ENCODE peak calls at places on chromosomes 6 and 20, in eight cellular contexts. T is left ventricle myocardium inferior; H is pancreas; K is CD8-positive, alpha-beta T cell; M is Karpas-422; Y is SK-N-SH; A is IMR-90; X is transverse colon. D is an unnamed sample.

GRCh38 chr20:38199506-38200390 is 34.7 kb upstream of the TGM2 start:
- DNase-seq in T (no peak), H (no peak), K (no peak), M (no peak), Y (no peak), A (peak), X (no peak), D (peak)

GRCh38 chr6:64411226-64411625 is 775.6 kb downstream of the PHF3 start:
- DNase-seq in T (no peak), H (no peak), K (no peak), M (no peak), Y (no peak), A (no peak), X (no peak), D (no peak)

GRCh38 chr20:17543531-17543961 is 12.4 kb upstream of the BFSP1 start:
- DNase-seq in T (no peak), H (no peak), K (no peak), M (no peak), Y (no peak), A (peak), X (no peak), D (no peak)

GRCh38 chr20:62027116-62027515 is 38.6 kb downstream of the TAF4 start:
- DNase-seq in T (no peak), H (no peak), K (no peak), M (no peak), Y (no peak), A (peak), X (no peak), D (no peak)

GRCh38 chr6:54493138-54493537 is 184.9 kb downstream of the TINAG start:
- DNase-seq in T (no peak), H (no peak), K (no peak), M (no peak), Y (no peak), A (peak), X (no peak), D (no peak)

GRCh38 chr6:100719883-100720682 is 161.0 kb downstream of the ASCC3 start:
- DNase-seq in T (no peak), H (no peak), K (no peak), M (peak), Y (peak), A (peak), X (no peak), D (no peak)

GRCh38 chr6:122817362-122817761 is 28.3 kb downstream of the SMPDL3A start:
- DNase-seq in T (no peak), H (no peak), K (no peak), M (no peak), Y (no peak), A (no peak), X (no peak), D (no peak)

GRCh38 chr6:151325075-151326050 is 66.0 kb downstream of the ZBTB2 start:
- DNase-seq in T (peak), H (peak), K (no peak), M (no peak), Y (peak), A (peak), X (peak), D (peak)

GRCh38 chr6:28863607-28864320 is 60.0 kb downstream of the TRIM27 start:
- DNase-seq in T (peak), H (peak), K (peak), M (peak), Y (peak), A (peak), X (peak), D (peak)

GRCh38 chr6:159831373-159831679 is 31.2 kb downstream of the PNLDC1 start:
- DNase-seq in T (no peak), H (peak), K (no peak), M (no peak), Y (no peak), A (no peak), X (no peak), D (no peak)

GRCh38 chr20:62354811-62355341 is 12.2 kb downstream of the LAMA5 start:
- DNase-seq in T (no peak), H (no peak), K (no peak), M (no peak), Y (no peak), A (no peak), X (no peak), D (no peak)

GRCh38 chr6:131063764-131064272 is 773 bp upstream of the EPB41L2 start:
- DNase-seq in T (no peak), H (peak), K (no peak), M (peak), Y (no peak), A (no peak), X (no peak), D (no peak)

GRCh38 chr6:8857160-8857559 is 421.8 kb upstream of the SLC35B3 start:
- DNase-seq in T (no peak), H (no peak), K (no peak), M (no peak), Y (no peak), A (no peak), X (no peak), D (no peak)

GRCh38 chr6:8858854-8859257 is 423.5 kb upstream of the SLC35B3 start:
- DNase-seq in T (no peak), H (no peak), K (no peak), M (no peak), Y (no peak), A (no peak), X (no peak), D (no peak)

GRCh38 chr6:8852332-8852731 is 417.0 kb upstream of the SLC35B3 start:
- DNase-seq in T (no peak), H (no peak), K (no peak), M (no peak), Y (no peak), A (no peak), X (no peak), D (no peak)

GRCh38 chr6:8859501-8859900 is 424.2 kb upstream of the SLC35B3 start:
- DNase-seq in T (no peak), H (no peak), K (no peak), M (no peak), Y (no peak), A (no peak), X (no peak), D (no peak)

DNA sequence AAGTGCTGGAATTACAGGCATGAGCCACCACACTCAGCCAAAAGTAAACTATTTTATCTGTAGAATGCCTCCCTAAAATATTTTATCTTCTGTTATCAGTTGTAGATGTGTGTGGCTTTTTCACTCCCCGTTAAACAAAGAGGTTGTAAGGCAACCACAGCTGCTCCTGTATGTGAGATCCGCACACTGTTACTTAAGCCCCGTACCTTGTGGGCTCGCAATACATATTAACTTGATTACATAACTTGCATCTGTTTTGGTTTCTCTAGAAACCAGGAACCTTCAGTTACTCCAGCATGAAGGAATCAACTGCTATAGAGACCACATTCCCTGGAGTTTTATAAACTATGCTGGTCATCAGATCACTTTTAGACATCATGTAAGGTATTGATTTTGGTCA is 420.1 kb upstream of the SLC35B3 start:
- DNase-seq in T (no peak), H (no peak), K (no peak), M (no peak), Y (no peak), A (no peak), X (no peak), D (no peak)
- H3K27ac ChIP-seq in T (no peak), H (no peak), K (no peak), M (no peak), Y (no peak), A (no peak), X (no peak), D (no peak)

DNA sequence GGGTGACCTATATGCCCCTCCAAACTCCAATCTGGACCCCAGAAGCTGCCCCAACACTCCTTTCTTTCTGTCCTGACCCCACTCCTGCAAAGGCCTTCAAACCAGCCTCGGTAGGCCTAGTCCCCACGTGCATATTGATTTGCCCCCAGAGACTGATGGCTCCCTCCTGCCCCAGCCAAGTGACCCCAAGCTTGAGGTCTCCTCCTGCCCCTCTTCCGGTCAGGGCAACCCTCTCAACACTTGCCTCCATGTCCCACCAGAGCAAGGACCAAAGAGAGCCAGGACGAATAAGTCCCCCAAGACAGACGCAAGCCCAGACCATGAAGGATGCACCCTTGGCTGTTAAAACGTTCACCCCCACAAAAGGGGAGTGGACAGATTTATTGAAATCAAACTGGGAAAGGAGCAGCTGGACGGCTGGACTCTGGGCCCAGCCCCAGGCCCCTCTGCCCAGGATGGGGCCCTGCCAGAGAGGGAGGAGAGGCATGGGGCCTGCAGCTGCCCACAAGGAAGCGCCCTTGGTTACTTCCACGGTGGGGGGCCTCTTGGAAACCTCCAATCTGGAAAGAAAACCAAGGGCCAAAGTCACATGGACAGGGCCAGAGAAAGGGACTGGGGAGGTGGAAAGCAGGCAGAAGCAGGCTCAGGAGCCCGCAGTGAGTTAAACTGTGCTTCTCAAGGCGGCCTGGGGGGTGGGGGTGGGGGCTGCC is 2.4 kb upstream of the SPEF1 start:
- DNase-seq in T (no peak), H (no peak), K (no peak), M (no peak), Y (no peak), A (no peak), X (no peak), D (no peak)
- H3K27ac ChIP-seq in T (peak), H (no peak), K (no peak), M (no peak), Y (no peak), A (no peak), X (no peak), D (no peak)

GRCh38 chr6:107657755-107658461 is 166.2 kb downstream of the SCML4 start:
- DNase-seq in T (peak), H (peak), K (no peak), M (peak), Y (peak), A (peak), X (peak), D (no peak)
- H3K27ac ChIP-seq in T (peak), H (no peak), K (peak), M (peak), Y (peak), A (peak), X (peak), D (no peak)

DNA sequence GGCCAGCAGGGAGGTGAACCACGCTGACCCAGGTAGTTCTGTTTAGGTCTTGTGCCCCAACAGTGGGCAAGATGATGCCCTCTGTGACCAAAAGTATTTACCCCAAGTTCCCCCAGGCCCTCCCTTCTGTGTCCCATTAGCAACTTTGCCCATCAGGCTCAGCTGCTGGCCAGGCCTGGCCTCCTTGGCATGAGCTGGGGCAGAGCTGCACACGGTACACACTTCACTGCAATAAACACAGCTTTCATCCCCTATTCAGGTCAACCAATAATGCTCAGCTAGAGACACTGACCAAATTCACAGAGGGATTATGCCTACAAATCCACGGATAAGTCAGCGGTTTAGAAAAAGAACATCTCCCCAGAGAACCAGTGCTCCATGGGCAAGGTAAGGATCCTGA is 103.7 kb downstream of the SLC23A2 start:
- DNase-seq in T (no peak), H (no peak), K (no peak), M (no peak), Y (no peak), A (no peak), X (no peak), D (no peak)
- H3K27ac ChIP-seq in T (no peak), H (no peak), K (no peak), M (peak), Y (no peak), A (no peak), X (no peak), D (no peak)

GRCh38 chr6:17908831-17909230 is 78.6 kb downstream of the KIF13A start:
- DNase-seq in T (no peak), H (no peak), K (no peak), M (no peak), Y (no peak), A (no peak), X (no peak), D (no peak)
- H3K27ac ChIP-seq in T (no peak), H (no peak), K (no peak), M (no peak), Y (peak), A (peak), X (no peak), D (no peak)

DNA sequence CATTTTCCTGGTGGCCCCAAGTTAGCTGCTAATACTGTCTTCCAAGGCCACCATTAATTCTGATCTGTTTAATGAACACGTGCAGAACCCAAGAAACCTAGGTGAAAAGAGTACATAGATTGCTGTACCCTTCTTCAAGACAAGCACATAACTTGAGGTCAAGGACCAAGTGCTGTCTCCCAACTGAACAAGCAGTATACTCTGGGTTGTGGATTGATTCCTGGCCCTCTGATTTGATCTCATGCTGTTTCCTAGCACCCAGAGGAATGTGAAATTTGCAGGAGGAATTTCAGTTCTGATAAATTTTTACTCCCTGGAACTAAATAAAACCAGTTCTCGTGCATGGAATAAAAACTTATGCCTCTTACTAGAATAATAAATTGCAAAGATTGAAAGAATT is 75.6 kb downstream of the MTFR2 start:
- DNase-seq in T (no peak), H (no peak), K (no peak), M (no peak), Y (no peak), A (no peak), X (no peak), D (no peak)
- H3K27ac ChIP-seq in T (peak), H (no peak), K (no peak), M (no peak), Y (peak), A (peak), X (peak), D (no peak)

DNA sequence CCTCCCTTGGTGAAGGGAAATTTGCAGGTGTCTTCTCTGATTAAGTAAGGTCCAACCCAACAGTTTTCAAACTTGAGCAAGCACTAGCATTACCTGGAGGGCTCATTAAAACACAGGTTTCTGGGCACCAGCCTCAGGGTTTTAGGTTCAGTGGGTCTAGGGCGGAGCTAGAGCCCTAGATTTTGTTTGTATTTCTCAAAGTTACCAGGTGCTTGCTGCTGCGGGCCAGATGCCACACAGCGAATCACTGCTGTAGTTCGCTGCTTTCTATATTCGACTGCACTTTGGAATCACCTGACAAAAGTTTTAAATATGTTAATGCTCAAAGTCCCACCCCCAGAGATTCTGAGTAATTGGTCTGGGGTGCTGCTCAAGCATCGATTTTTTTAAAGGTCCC is 838 bp downstream of the COL21A1 start:
- DNase-seq in T (no peak), H (no peak), K (no peak), M (no peak), Y (no peak), A (no peak), X (no peak), D (no peak)
- H3K27ac ChIP-seq in T (peak), H (no peak), K (no peak), M (no peak), Y (no peak), A (no peak), X (peak), D (peak)

DNA sequence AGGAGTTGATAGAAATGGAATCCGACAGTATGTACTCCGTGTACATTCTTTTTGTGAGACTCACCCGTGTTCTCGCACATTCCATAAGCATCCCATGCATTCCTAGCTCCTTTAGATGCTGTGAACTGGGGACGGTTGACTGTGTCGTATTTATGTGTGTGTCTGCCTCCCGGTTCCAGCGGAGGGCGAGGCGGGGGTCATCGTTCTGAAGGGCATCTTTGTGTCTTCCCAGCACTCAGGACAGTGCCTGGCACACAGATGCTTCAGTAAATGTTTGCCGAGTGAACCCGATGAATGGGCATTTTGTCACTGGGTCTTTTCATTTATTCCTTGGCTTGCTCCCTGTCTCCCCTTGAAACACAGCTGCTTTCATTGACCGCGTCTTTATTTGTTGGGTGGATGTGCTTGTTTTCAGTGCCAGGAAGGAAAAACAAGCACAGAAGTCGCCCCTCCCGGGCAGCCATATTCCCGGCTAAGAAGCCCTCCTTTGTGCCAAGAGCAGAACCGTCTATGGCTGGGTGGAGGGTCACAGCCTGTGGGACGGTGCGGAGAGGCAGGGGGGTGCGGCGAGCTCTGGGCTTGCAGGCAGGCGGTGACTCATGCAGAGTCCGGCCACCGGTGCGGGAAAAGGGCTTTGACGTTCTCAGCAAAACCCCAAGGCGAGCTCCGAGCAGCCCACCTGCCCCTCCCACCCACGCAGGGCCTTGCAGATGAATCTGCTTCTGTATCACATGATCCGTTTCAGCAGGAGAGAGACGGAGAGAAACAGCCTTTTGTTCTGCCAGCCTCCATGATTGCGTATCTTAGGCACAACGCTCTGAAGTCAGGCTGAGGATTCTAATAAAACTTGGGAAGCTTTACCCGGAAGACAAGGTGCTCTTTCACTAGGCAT is 11.2 kb upstream of the PSMG4 start:
- DNase-seq in T (no peak), H (no peak), K (no peak), M (no peak), Y (peak), A (peak), X (peak), D (peak)
- H3K27ac ChIP-seq in T (no peak), H (no peak), K (no peak), M (no peak), Y (peak), A (peak), X (peak), D (no peak)

DNA sequence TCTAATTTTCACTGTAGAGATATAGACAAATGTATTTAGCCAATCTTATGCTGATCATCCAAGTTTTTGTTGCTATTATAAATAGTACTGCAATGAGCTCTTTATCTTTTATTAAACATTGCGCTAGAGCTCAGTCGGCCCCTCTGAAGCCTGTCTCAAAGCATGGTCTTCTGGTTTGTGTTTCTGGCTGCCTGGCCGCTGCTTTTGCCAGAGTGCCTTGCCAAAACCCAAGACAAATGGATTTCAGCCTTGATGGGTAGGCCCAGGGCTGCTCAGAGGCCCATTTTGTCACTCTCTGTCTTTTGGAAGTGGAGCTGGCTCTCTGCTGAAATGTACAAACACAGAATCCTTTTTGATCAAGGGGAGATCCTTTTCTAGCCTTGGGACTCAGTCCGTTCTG is 102.9 kb upstream of the KCNG1 start:
- DNase-seq in T (no peak), H (no peak), K (no peak), M (no peak), Y (no peak), A (no peak), X (no peak), D (no peak)
- H3K27ac ChIP-seq in T (no peak), H (no peak), K (no peak), M (no peak), Y (no peak), A (no peak), X (peak), D (no peak)